ENCODE peak calls at places on chromosomes 7 and 10, in seven cellular contexts. O is RWPE2, S is PC-3, T is endodermal cell, P is vagina, U is sigmoid colon, M is psoas muscle. V is an unnamed sample. For H3K4me1, the result is how much of the 10 kb centered on the place peaks cover.

GRCh38 chr10:649798-650690 is 39.4 kb downstream of the DIP2C start:
- DNase-seq in O (no peak), S (no peak), T (peak), P (no peak), U (peak), M (no peak), V (no peak)

GRCh38 chr10:114239994-114240345 is 916 bp downstream of the VWA2 start:
- DNase-seq in O (no peak), S (no peak), T (peak), P (no peak), U (no peak), M (no peak), V (no peak)

GRCh38 chr7:156932006-156932405 is 17.5 kb upstream of the NOM1 start:
- DNase-seq in O (no peak), S (peak), T (peak), P (no peak), U (no peak), M (no peak), V (no peak)

GRCh38 chr7:47572939-47573757 is 8.8 kb downstream of the TNS3 start:
- DNase-seq in O (no peak), S (no peak), T (peak), P (no peak), U (no peak), M (no peak), V (no peak)

GRCh38 chr10:97765201-97765600 is 6.6 kb downstream of the SFRP5 start:
- DNase-seq in O (no peak), S (no peak), T (no peak), P (no peak), U (no peak), M (no peak), V (no peak)

GRCh38 chr7:148708026-148708685 is 9.5 kb downstream of the CUL1 start:
- DNase-seq in O (no peak), S (no peak), T (no peak), P (no peak), U (no peak), M (no peak), V (no peak)

GRCh38 chr10:4057725-4058513 is 272.9 kb upstream of the KLF6 start:
- DNase-seq in O (no peak), S (no peak), T (no peak), P (no peak), U (no peak), M (no peak), V (no peak)

GRCh38 chr10:132439424-132440163 is 42.6 kb downstream of the PWWP2B start:
- DNase-seq in O (no peak), S (no peak), T (no peak), P (no peak), U (no peak), M (no peak), V (no peak)

GRCh38 chr10:62573929-62574328 is 199.8 kb downstream of the ZNF365 start:
- DNase-seq in O (no peak), S (no peak), T (no peak), P (no peak), U (no peak), M (no peak), V (no peak)

GRCh38 chr7:137169282-137169698 is 174.2 kb downstream of the PTN start:
- DNase-seq in O (no peak), S (peak), T (peak), P (peak), U (peak), M (peak), V (peak)

GRCh38 chr10:132836832-132837540 is 51.0 kb upstream of the NKX6-2 start:
- DNase-seq in O (no peak), S (peak), T (peak), P (no peak), U (peak), M (peak), V (peak)

GRCh38 chr7:70353310-70353947 is 755.2 kb downstream of the AUTS2 start:
- DNase-seq in O (no peak), S (no peak), T (no peak), P (no peak), U (no peak), M (no peak), V (no peak)

GRCh38 chr10:89518876-89519842 is 16.2 kb downstream of the SLC16A12 start:
- DNase-seq in O (no peak), S (peak), T (no peak), P (no peak), U (peak), M (peak), V (no peak)

GRCh38 chr10:129078746-129079480 is 388.1 kb upstream of the MGMT start:
- DNase-seq in O (no peak), S (no peak), T (no peak), P (no peak), U (no peak), M (no peak), V (no peak)

GRCh38 chr7:115005241-115005640 is 83.3 kb downstream of the MDFIC start:
- DNase-seq in O (no peak), S (no peak), T (no peak), P (no peak), U (no peak), M (no peak), V (no peak)

GRCh38 chr7:5183155-5183554 is 6.9 kb upstream of the WIPI2 start:
- DNase-seq in O (no peak), S (peak), T (no peak), P (no peak), U (peak), M (no peak), V (peak)

GRCh38 chr7:141339603-141340002 is 211.6 kb upstream of the AGK start:
- DNase-seq in O (no peak), S (no peak), T (peak), P (no peak), U (no peak), M (no peak), V (no peak)

GRCh38 chr10:2873769-2874168 is 193.6 kb upstream of the PFKP start:
- DNase-seq in O (no peak), S (no peak), T (no peak), P (no peak), U (no peak), M (no peak), V (no peak)

GRCh38 chr7:155233703-155234492 is 63.8 kb upstream of the INSIG1 start:
- DNase-seq in O (no peak), S (no peak), T (no peak), P (no peak), U (no peak), M (peak), V (no peak)

GRCh38 chr7:70631732-70632131 is 500.2 kb upstream of the GALNT17 start:
- DNase-seq in O (no peak), S (no peak), T (peak), P (no peak), U (no peak), M (no peak), V (no peak)

GRCh38 chr7:34759477-34760125 is 101.6 kb downstream of the NPSR1 start:
- DNase-seq in O (no peak), S (peak), T (peak), P (no peak), U (no peak), M (no peak), V (no peak)

GRCh38 chr10:10831085-10831484 is 186.6 kb upstream of the CELF2 start:
- DNase-seq in O (peak), S (peak), T (no peak), P (no peak), U (peak), M (peak), V (peak)

GRCh38 chr7:95470452-95470851 is 15.3 kb upstream of the ASB4 start:
- DNase-seq in O (no peak), S (peak), T (no peak), P (no peak), U (no peak), M (no peak), V (no peak)

GRCh38 chr10:29119374-29119773 is 169.5 kb upstream of the LYZL1 start:
- DNase-seq in O (no peak), S (peak), T (peak), P (no peak), U (no peak), M (no peak), V (no peak)

GRCh38 chr10:110837418-110838120 is 34.2 kb upstream of the PDCD4 start:
- DNase-seq in O (no peak), S (no peak), T (no peak), P (peak), U (peak), M (no peak), V (no peak)

GRCh38 chr10:24207781-24208611 is 942 bp upstream of the KIAA1217 start:
- DNase-seq in O (no peak), S (peak), T (peak), P (no peak), U (no peak), M (no peak), V (no peak)
- H3K27ac ChIP-seq in O (no peak), S (peak), T (peak), P (peak), U (peak), M (peak), V (peak)

GRCh38 chr10:51747211-51747610 is 47.8 kb upstream of the CSTF2T start:
- DNase-seq in O (no peak), S (no peak), T (peak), P (no peak), U (no peak), M (no peak), V (no peak)

GRCh38 chr10:51748959-51749358 is 49.6 kb upstream of the CSTF2T start:
- DNase-seq in O (no peak), S (no peak), T (no peak), P (no peak), U (no peak), M (no peak), V (no peak)

GRCh38 chr10:51743146-51743545 is 43.8 kb upstream of the CSTF2T start:
- DNase-seq in O (no peak), S (no peak), T (no peak), P (no peak), U (no peak), M (no peak), V (no peak)

GRCh38 chr10:51744235-51744634 is 44.8 kb upstream of the CSTF2T start:
- DNase-seq in O (no peak), S (no peak), T (no peak), P (no peak), U (no peak), M (no peak), V (no peak)
- H3K4me1 ChIP-seq in O (under half), S (under half), T (under half), P (under half), U (under half), M (under half), V (under half)

DNA sequence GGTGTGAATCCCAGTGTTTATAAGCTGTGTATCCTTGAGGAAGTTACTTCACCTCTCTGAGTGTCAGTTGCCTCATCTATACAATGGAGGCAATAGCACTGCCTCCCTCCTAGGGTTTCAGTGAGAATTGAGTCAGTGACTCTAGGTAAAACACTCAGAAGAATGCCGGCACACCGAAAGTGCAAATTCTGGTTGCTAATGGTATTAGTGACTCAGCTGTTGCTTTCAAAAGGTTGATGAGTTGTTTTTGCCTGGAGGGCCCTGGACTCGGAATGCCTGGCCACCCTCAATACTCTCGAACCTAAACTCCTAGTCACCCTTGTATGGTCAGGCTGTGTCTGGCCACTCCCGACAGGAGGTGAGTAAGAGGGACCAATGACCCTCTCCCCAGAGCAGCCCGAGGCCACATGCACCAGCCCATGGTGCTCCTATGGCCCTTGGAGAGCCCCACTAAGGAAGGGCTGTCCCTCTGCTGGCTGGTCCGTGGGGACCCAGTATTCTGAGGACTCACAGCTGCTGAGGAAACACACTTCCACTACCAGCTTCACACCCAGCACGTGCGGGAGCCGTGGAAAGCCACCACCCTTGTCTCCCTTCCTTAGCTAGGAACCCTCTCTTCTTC is 60.2 kb downstream of the CALML3 start:
- DNase-seq in O (peak), S (peak), T (no peak), P (no peak), U (peak), M (no peak), V (peak)
- TF ChIP-seq CTCF in O (no peak), S (no peak), T (no peak), P (no peak), U (no peak), M (no peak), V (no peak)

DNA sequence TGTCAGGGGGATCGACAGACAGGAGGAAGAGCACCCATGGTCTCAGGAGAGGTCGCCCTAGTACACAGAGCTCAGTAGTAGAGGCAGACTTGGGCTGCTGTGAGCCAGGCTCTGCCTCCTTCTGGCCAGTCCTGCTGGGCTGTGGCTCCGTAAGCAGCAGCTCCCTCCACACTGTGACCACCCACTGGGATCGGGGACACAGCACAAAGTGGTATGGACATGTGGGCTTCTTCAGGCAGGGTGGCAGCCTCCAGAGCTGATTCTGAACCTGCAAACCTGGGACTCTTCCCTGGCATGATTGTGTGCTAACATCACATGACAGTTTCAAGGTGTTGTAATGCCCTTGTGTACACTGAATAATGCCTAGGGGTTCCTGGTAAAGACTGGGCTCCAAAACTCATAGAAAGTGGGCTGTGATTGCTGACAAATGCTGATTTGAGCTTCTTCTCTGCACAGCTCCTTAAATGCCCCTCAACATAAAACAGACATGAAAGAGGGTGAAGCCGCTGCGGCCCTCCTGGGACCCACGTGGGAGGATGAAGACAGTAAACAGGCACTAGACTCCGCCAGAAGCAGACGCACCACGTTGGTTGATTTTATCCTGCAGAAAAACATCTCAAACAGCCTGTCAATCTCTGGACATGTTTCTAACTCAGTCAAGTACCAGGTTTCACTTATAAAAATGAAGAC is 76.7 kb downstream of the GPR26 start:
- DNase-seq in O (no peak), S (no peak), T (no peak), P (peak), U (no peak), M (no peak), V (no peak)
- H3K27ac ChIP-seq in O (no peak), S (no peak), T (no peak), P (no peak), U (peak), M (no peak), V (no peak)

GRCh38 chr7:19066109-19066508 is 51.3 kb downstream of the TWIST1 start:
- DNase-seq in O (no peak), S (no peak), T (no peak), P (no peak), U (no peak), M (no peak), V (no peak)
- H3K4me1 ChIP-seq in O (under half), S (under half), T (under half), P (under half), U (under half), M (under half), V (under half)

GRCh38 chr10:20858292-20859124 is 38.6 kb downstream of the NEBL start:
- DNase-seq in O (no peak), S (peak), T (no peak), P (no peak), U (no peak), M (no peak), V (no peak)
- TF ChIP-seq CTCF in O (peak), S (peak), T (peak), P (peak), U (peak), M (peak), V (peak)

V was measured in upper lobe of right lung.